ENCODE peak calls at places on chromosomes 11 and 22, in ten cellular contexts. B, W, H, C, G, X, J, M, R and A are unnamed samples.

GRCh38 chr11:64571410-64572091 is 19.5 kb upstream of the SLC22A12 start:
- DNase-seq in X (no peak), H (no peak), R (peak), B (no peak), M (peak), J (no peak), G (peak), C (no peak), W (no peak), A (no peak)

GRCh38 chr11:81098471-81098870 is 1635.2 kb downstream of the FAM181B start:
- DNase-seq in G (no peak), M (no peak), W (no peak), H (no peak), R (no peak), X (no peak), J (no peak), C (peak), B (no peak), A (no peak)

GRCh38 chr11:64626637-64627036 is 35.6 kb downstream of the SLC22A12 start:
- DNase-seq in J (no peak), H (no peak), M (no peak), B (no peak), R (no peak), G (no peak), X (no peak), W (no peak), C (no peak), A (no peak)

GRCh38 chr22:40898850-40899357 is 37.0 kb upstream of the DNAJB7 start:
- DNase-seq in H (peak), R (no peak), J (no peak), M (peak), C (peak), G (no peak), X (peak), W (peak), B (no peak), A (peak)

GRCh38 chr11:83951521-83951920 is 665.4 kb upstream of the CCDC90B start:
- DNase-seq in W (no peak), G (no peak), X (no peak), B (no peak), J (no peak), C (peak), H (no peak), M (no peak), R (no peak), A (no peak)

GRCh38 chr22:32333769-32334639 is 23.7 kb upstream of the RFPL3 start:
- DNase-seq in C (no peak), X (no peak), W (no peak), R (no peak), J (no peak), B (peak), H (no peak), M (no peak), G (peak), A (no peak)

GRCh38 chr22:29257751-29258181 is 10.0 kb downstream of the RHBDD3 start:
- DNase-seq in B (no peak), W (no peak), C (no peak), R (no peak), M (no peak), X (no peak), H (no peak), G (no peak), J (no peak), A (no peak)

GRCh38 chr11:34502949-34503348 is 10.6 kb downstream of the ELF5 start:
- DNase-seq in H (no peak), M (no peak), X (no peak), B (no peak), R (no peak), C (no peak), J (no peak), W (no peak), G (no peak), A (no peak)

GRCh38 chr22:49492308-49492707 is 335.4 kb downstream of the BRD1 start:
- DNase-seq in G (no peak), C (no peak), H (no peak), J (no peak), R (no peak), X (no peak), W (no peak), B (no peak), M (no peak), A (no peak)

GRCh38 chr11:126804363-126804762 is 196.2 kb downstream of the KIRREL3 start:
- DNase-seq in X (no peak), G (no peak), C (no peak), B (no peak), M (no peak), W (no peak), H (no peak), R (no peak), J (no peak), A (no peak)

GRCh38 chr11:31493235-31493634 is 16.2 kb downstream of the IMMP1L start:
- DNase-seq in J (no peak), M (no peak), G (no peak), C (no peak), H (no peak), X (no peak), B (no peak), R (no peak), W (no peak), A (no peak)

GRCh38 chr11:118892964-118893363 is 9.3 kb downstream of the CXCR5 start:
- DNase-seq in C (no peak), M (no peak), H (no peak), J (no peak), R (peak), X (no peak), W (no peak), G (peak), B (peak), A (no peak)

GRCh38 chr11:47611240-47611863 is 17.1 kb upstream of the C1QTNF4 start:
- DNase-seq in J (no peak), G (no peak), R (peak), C (no peak), W (no peak), M (no peak), B (no peak), H (no peak), X (no peak), A (peak)

GRCh38 chr11:93329936-93330445 is 551 bp upstream of the DEUP1 start:
- DNase-seq in W (peak), G (no peak), C (peak), H (no peak), R (no peak), B (peak), J (no peak), M (no peak), X (no peak), A (no peak)